ENCODE peak calls at places on chromosomes 2 and 18, in ten cellular contexts. M is NB4, S is ovary, Z is IMR-90, J is A549, T is adrenal gland, C is Peyer's patch, W is lower leg skin, O is suprapubic skin, X is endothelial cell of umbilical vein. B is an unnamed sample.

GRCh38 chr2:20034218-20034617 is 17.2 kb downstream of the LAPTM4A start:
- DNase-seq in J (no peak), Z (no peak), T (no peak), X (no peak), W (no peak), O (no peak), C (no peak), S (no peak), M (no peak), B (no peak)

GRCh38 chr2:86439879-86440630 is 1.1 kb upstream of the KDM3A start:
- DNase-seq in Z (no peak), J (no peak), O (no peak), M (no peak), T (no peak), W (no peak), C (no peak), S (no peak), X (peak), B (no peak)

GRCh38 chr2:239300871-239301742 is 99.7 kb downstream of the HDAC4 start:
- DNase-seq in S (no peak), O (peak), W (peak), J (no peak), M (no peak), T (no peak), X (no peak), Z (no peak), C (peak), B (peak)

GRCh38 chr2:121386707-121387106 is 101.7 kb upstream of the TFCP2L1 start:
- DNase-seq in T (no peak), O (no peak), W (no peak), M (no peak), J (no peak), X (no peak), C (no peak), Z (peak), S (no peak), B (no peak)

GRCh38 chr18:2991241-2991640 is 21.7 kb downstream of the LPIN2 start:
- DNase-seq in J (no peak), M (no peak), O (no peak), Z (no peak), X (no peak), S (no peak), T (no peak), C (no peak), W (no peak), B (no peak)

GRCh38 chr2:169895294-169895985 is 68.2 kb downstream of the UBR3 start:
- DNase-seq in T (no peak), X (no peak), M (no peak), C (no peak), J (no peak), S (no peak), O (no peak), W (no peak), Z (peak), B (no peak)

GRCh38 chr2:43399515-43400245 is 173.3 kb upstream of the ZFP36L2 start:
- DNase-seq in S (no peak), O (no peak), C (no peak), J (no peak), Z (peak), W (no peak), X (peak), M (no peak), T (no peak), B (no peak)

GRCh38 chr2:167294031-167294774 is 405.9 kb downstream of the XIRP2 start:
- DNase-seq in S (no peak), T (no peak), X (peak), Z (peak), M (no peak), W (peak), C (no peak), J (no peak), O (no peak), B (peak)

GRCh38 chr18:39624934-39625333 is 2059.3 kb upstream of the CELF4 start:
- DNase-seq in T (no peak), Z (peak), X (peak), M (no peak), S (no peak), W (no peak), C (no peak), O (no peak), J (no peak), B (no peak)

GRCh38 chr2:108971661-108972566 is 17.1 kb downstream of the EDAR start:
- DNase-seq in J (peak), T (no peak), X (no peak), Z (no peak), C (peak), W (no peak), O (no peak), M (no peak), S (no peak), B (peak)

GRCh38 chr2:15967415-15968279 is 27.3 kb downstream of the MYCN start:
- DNase-seq in M (no peak), O (no peak), W (peak), C (no peak), X (no peak), Z (no peak), S (no peak), T (no peak), J (no peak), B (no peak)

GRCh38 chr2:233248999-233249398 is 2.5 kb upstream of the ATG16L1 start:
- DNase-seq in S (no peak), J (no peak), M (peak), W (no peak), C (no peak), X (no peak), Z (no peak), O (no peak), T (peak), B (no peak)

GRCh38 chr2:226418521-226418920 is 381.1 kb downstream of the IRS1 start:
- DNase-seq in W (no peak), T (no peak), Z (no peak), X (no peak), M (no peak), C (no peak), J (no peak), S (no peak), O (no peak), B (no peak)

GRCh38 chr2:75290600-75291140 is 91.3 kb upstream of the TACR1 start:
- DNase-seq in M (no peak), C (no peak), X (no peak), T (no peak), S (no peak), W (no peak), Z (peak), O (no peak), J (no peak), B (no peak)

GRCh38 chr2:41878726-41879366 is 169.0 kb upstream of the PKDCC start:
- DNase-seq in W (no peak), S (peak), M (peak), Z (no peak), O (no peak), J (no peak), X (no peak), T (no peak), C (no peak), B (no peak)

GRCh38 chr18:58178476-58178875 is 134.4 kb downstream of the NEDD4L start:
- DNase-seq in M (no peak), Z (peak), W (no peak), O (no peak), J (no peak), S (no peak), C (no peak), X (no peak), T (no peak), B (no peak)

GRCh38 chr2:20612835-20613341 is 38.0 kb downstream of the HS1BP3 start:
- DNase-seq in Z (no peak), J (no peak), C (peak), W (peak), M (no peak), O (no peak), S (no peak), T (no peak), X (peak), B (no peak)

GRCh38 chr18:76265375-76266225 is 229.4 kb downstream of the ZNF516 start:
- DNase-seq in M (no peak), W (peak), O (no peak), J (no peak), X (no peak), T (peak), S (peak), Z (peak), C (peak), B (peak)

GRCh38 chr18:966095-967036 is 61.7 kb downstream of the ADCYAP1 start:
- DNase-seq in W (no peak), X (no peak), O (no peak), M (peak), T (no peak), Z (no peak), J (no peak), C (no peak), S (no peak), B (no peak)

GRCh38 chr2:146239392-146240135 is 1605.3 kb upstream of the ACVR2A start:
- DNase-seq in C (no peak), W (no peak), J (no peak), S (no peak), T (no peak), Z (peak), X (no peak), M (no peak), O (no peak), B (no peak)

GRCh38 chr2:162056796-162057399 is 17.1 kb downstream of the DPP4 start:
- DNase-seq in Z (no peak), W (no peak), M (no peak), T (no peak), C (no peak), X (no peak), J (no peak), O (no peak), S (no peak), B (no peak)

GRCh38 chr2:237563816-237564215 is 2.6 kb upstream of the PRLH start:
- DNase-seq in J (no peak), W (no peak), M (peak), C (no peak), S (no peak), X (peak), T (no peak), Z (peak), O (no peak), B (no peak)

GRCh38 chr2:181680055-181680936 is at the start of gene NEUROD1:
- DNase-seq in J (no peak), Z (no peak), X (no peak), M (no peak), W (no peak), S (no peak), O (no peak), C (no peak), T (no peak), B (no peak)

GRCh38 chr18:12883684-12884520 is at the start of gene PTPN2:
- DNase-seq in C (peak), J (peak), S (peak), M (peak), X (peak), Z (peak), O (peak), T (peak), W (peak), B (peak)
- TF ChIP-seq POLR2A in C (peak), J (peak), S (peak), M (peak), X (peak), Z (peak), O (peak), T (peak), W (no peak), B (peak)

GRCh38 chr2:53787255-53787910 is 539 bp downstream of the ERLEC1 start:
- DNase-seq in J (no peak), Z (peak), W (no peak), C (no peak), X (peak), S (no peak), M (peak), T (no peak), O (no peak), B (no peak)

GRCh38 chr2:53784431-53784830 is 2.3 kb downstream of the ASB3 start:
- DNase-seq in M (no peak), T (no peak), X (no peak), W (no peak), J (no peak), C (no peak), Z (peak), S (no peak), O (no peak), B (no peak)

GRCh38 chr2:53787911-53788289 is 1.1 kb downstream of the ERLEC1 start:
- DNase-seq in S (no peak), W (no peak), C (no peak), T (no peak), Z (no peak), O (no peak), M (no peak), J (no peak), X (no peak), B (no peak)

GRCh38 chr2:53785378-53785777 is 1.4 kb downstream of the ASB3 start:
- DNase-seq in Z (no peak), W (no peak), J (no peak), M (no peak), O (no peak), X (no peak), S (no peak), C (no peak), T (no peak), B (no peak)

DNA sequence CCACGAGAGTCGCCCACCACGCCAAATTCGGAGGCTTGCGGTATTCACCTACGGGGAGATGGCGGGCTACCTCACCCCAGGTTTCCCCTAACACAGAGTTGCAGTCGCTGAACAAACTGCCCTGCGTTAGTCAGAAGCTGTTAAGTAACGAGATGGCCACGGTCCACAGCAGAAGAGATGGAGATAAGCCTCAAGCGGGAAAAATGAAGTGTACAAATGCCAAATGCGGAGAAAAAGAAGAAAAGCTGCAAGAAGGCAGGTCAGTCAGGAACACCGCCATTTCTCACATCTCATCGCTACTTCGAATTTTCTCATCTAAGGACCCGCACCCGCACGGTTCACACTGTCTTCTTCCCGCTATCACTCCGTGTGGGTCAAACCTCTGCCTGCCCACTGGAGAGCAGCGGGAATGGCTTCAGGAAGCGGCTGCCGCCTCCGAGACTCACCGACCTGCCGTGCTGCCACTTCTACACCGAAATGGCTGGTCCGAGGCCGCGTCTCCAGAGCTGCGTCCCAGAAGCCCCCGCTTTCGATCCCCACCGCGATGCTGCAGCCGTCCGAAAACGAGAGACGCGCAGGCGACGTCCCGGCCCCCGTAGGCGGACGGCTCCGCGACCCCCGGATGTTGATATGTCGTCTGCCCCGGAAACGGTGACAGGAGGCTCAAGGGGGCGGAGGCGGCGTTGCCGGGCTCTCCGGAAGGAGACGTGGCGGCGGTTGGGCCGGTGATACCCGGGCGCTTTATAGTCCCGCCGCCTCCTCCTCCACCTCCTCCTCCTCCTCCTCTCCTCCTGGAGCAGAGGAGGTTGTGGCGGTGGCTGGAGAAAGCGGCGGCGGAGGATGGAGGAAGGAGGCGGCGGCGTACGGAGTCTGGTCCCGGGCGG is at the start of the genes ASB3 and ERLEC1:
- DNase-seq in T (peak), O (peak), Z (peak), W (peak), J (peak), X (peak), M (peak), C (peak), S (peak), B (peak)
- TF ChIP-seq POLR2A in T (peak), O (peak), Z (peak), W (no peak), J (peak), X (peak), M (peak), C (peak), S (peak), B (peak)

GRCh38 chr2:47456851-47457250 is 53.9 kb downstream of the MSH2 start:
- DNase-seq in J (no peak), X (no peak), C (no peak), O (no peak), W (no peak), S (no peak), Z (no peak), T (no peak), M (peak), B (no peak)

GRCh38 chr2:47457268-47457667 is 54.3 kb downstream of the MSH2 start:
- DNase-seq in J (no peak), W (no peak), T (no peak), C (no peak), S (no peak), O (no peak), M (peak), X (no peak), Z (no peak), B (no peak)

GRCh38 chr2:47452761-47453160 is 49.8 kb downstream of the MSH2 start:
- DNase-seq in X (no peak), C (no peak), M (peak), W (no peak), J (no peak), Z (no peak), O (no peak), S (no peak), T (no peak), B (no peak)

GRCh38 chr2:47455411-47455810 is 52.5 kb downstream of the MSH2 start:
- DNase-seq in M (no peak), S (no peak), W (no peak), X (no peak), J (no peak), O (no peak), Z (no peak), C (no peak), T (no peak), B (no peak)

DNA sequence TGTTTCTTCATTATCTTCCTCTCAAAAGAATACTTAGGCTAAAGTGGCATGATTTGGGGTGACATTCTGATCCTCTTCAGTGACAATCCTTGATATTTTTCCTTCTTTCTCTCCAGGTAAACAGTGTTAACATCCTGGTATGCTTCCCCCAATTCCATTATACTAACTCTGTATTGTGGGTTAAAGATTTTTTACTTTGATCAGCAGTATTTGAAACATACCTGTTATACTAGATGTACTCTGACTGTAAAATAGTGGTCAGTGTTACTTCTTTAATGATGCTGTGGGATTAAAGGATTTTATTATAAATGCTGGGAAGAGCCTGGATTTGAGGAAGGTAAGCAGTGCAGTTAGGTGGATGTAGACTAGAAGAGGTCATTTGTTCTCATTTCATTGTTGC is 48.8 kb downstream of the MSH2 start:
- DNase-seq in S (no peak), W (no peak), O (no peak), T (no peak), M (no peak), C (no peak), X (no peak), Z (no peak), J (no peak), B (no peak)
- TF ChIP-seq POLR2A in S (no peak), W (no peak), O (no peak), T (no peak), M (no peak), C (no peak), X (no peak), Z (no peak), J (no peak), B (no peak)

DNA sequence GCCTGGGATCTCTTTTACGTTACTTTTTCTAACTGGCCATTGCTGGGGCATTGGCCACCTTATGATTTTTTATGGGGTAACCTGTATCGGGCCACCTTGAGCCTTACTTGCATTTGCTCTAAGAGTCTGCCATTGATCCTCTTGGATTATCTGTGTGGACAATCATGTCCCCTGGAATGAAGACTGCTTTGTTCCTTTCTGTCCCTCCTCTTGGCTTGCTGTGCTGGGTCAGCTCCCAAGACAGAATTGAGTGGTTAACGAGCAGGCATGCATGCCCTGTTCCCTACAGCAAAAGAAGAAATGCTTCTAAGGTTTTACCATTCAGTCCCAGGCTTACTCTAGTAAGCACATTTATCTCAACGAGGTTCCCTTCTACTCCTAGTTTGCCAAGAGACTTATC is 46.3 kb downstream of the MAL start:
- DNase-seq in S (no peak), T (no peak), W (peak), X (no peak), Z (no peak), J (no peak), M (no peak), O (no peak), C (no peak), B (no peak)
- TF ChIP-seq POLR2A in S (no peak), T (no peak), W (no peak), X (no peak), Z (no peak), J (no peak), M (no peak), O (no peak), C (no peak), B (no peak)

GRCh38 chr2:33129261-33129660 is 182.5 kb downstream of the LTBP1 start:
- DNase-seq in J (no peak), T (no peak), S (no peak), C (no peak), O (no peak), W (no peak), M (no peak), X (no peak), Z (no peak), B (no peak)
- TF ChIP-seq POLR2A in J (no peak), T (no peak), S (no peak), C (no peak), O (no peak), W (no peak), M (no peak), X (no peak), Z (no peak), B (no peak)

GRCh38 chr2:200963129-200963917 is at the start of gene ORC2:
- DNase-seq in T (peak), O (peak), Z (peak), M (peak), S (peak), J (peak), W (peak), X (peak), C (peak), B (peak)
- TF ChIP-seq POLR2A in T (peak), O (no peak), Z (no peak), M (peak), S (no peak), J (peak), W (no peak), X (peak), C (peak), B (peak)

B was measured in transverse colon.